ENCODE peak calls at places on chromosome 4, in five cellular contexts. One of them, this sample, is unnamed.
A peak's percentile ranks its signal among the peaks of the same experiment; 100 is the strongest.

GRCh38 chr4:71266090-71266794 is 72.6 kb upstream of the SLC4A4 start:
- DNase-seq in GM23248: peak; percentile 91
- DNase-seq in PC-3: peak; percentile 10
- DNase-seq in neural progenitor cell: no peak
- DNase-seq in GM23338: no peak
- DNase-seq in this sample: no peak

GRCh38 chr4:70712150-70712549 is 9.6 kb upstream of the RUFY3 start:
- DNase-seq in neural progenitor cell: no peak
- DNase-seq in GM23248: peak; percentile 41
- DNase-seq in GM23338: no peak
- DNase-seq in PC-3: no peak
- DNase-seq in this sample: no peak

GRCh38 chr4:80619070-80619674 is 283.6 kb downstream of the CFAP299 start:
- DNase-seq in GM23248: peak; percentile 22
- DNase-seq in PC-3: peak; percentile 49
- DNase-seq in neural progenitor cell: peak; percentile 36
- DNase-seq in GM23338: peak; percentile 35
- DNase-seq in this sample: peak; percentile 31

GRCh38 chr4:109302366-109303140 is at the start of gene COL25A1:
- DNase-seq in GM23248: peak; percentile 53
- DNase-seq in neural progenitor cell: peak; percentile 95
- DNase-seq in PC-3: no peak
- DNase-seq in GM23338: peak; percentile 96
- DNase-seq in this sample: peak; percentile 78

GRCh38 chr4:24174622-24175021 is 284.8 kb upstream of the PPARGC1A start:
- DNase-seq in neural progenitor cell: no peak
- DNase-seq in GM23338: no peak
- DNase-seq in PC-3: no peak
- DNase-seq in GM23248: peak; percentile 33
- DNase-seq in this sample: no peak

GRCh38 chr4:6453688-6453990 is 18.8 kb downstream of the PPP2R2C start:
- DNase-seq in neural progenitor cell: no peak
- DNase-seq in PC-3: no peak
- DNase-seq in GM23248: no peak
- DNase-seq in GM23338: no peak
- DNase-seq in this sample: no peak

GRCh38 chr4:52244773-52245360 is 193.8 kb downstream of the SPATA18 start:
- DNase-seq in neural progenitor cell: no peak
- DNase-seq in GM23338: no peak
- DNase-seq in GM23248: no peak
- DNase-seq in PC-3: peak; percentile 39
- DNase-seq in this sample: no peak

GRCh38 chr4:122854860-122855259 is 28.2 kb downstream of the FGF2 start:
- DNase-seq in GM23338: no peak
- DNase-seq in GM23248: no peak
- DNase-seq in neural progenitor cell: peak; percentile 17
- DNase-seq in PC-3: no peak
- DNase-seq in this sample: no peak

GRCh38 chr4:144787365-144788263 is 141.7 kb downstream of the HHIP start:
- DNase-seq in neural progenitor cell: peak; percentile 68
- DNase-seq in GM23338: peak; percentile 76
- DNase-seq in PC-3: peak; percentile 62
- DNase-seq in GM23248: peak; percentile 51
- DNase-seq in this sample: peak; percentile 60

GRCh38 chr4:98446499-98447375 is 185.6 kb downstream of the RAP1GDS1 start:
- DNase-seq in neural progenitor cell: no peak
- DNase-seq in GM23338: no peak
- DNase-seq in GM23248: peak; percentile 63
- DNase-seq in PC-3: no peak
- DNase-seq in this sample: peak; percentile 10

GRCh38 chr4:121252224-121252806 is 88.2 kb upstream of the TNIP3 start:
- DNase-seq in GM23248: peak; percentile 76
- DNase-seq in PC-3: peak; percentile 75
- DNase-seq in GM23338: peak; percentile 88
- DNase-seq in neural progenitor cell: peak; percentile 88
- DNase-seq in this sample: peak; percentile 61

GRCh38 chr4:71860643-71861042 is 76.8 kb upstream of the GC start:
- DNase-seq in neural progenitor cell: peak; percentile 46
- DNase-seq in PC-3: peak; percentile 48
- DNase-seq in GM23248: no peak
- DNase-seq in GM23338: peak; percentile 90
- DNase-seq in this sample: no peak

GRCh38 chr4:101337688-101338087 is 9.6 kb downstream of the PPP3CA start:
- DNase-seq in GM23338: no peak
- DNase-seq in PC-3: peak; percentile 48
- DNase-seq in neural progenitor cell: no peak
- DNase-seq in GM23248: peak; percentile 77
- DNase-seq in this sample: no peak

GRCh38 chr4:120555058-120555457 is 367.5 kb downstream of the PRDM5 start:
- DNase-seq in GM23248: no peak
- DNase-seq in PC-3: no peak
- DNase-seq in GM23338: no peak
- DNase-seq in neural progenitor cell: no peak
- DNase-seq in this sample: no peak

GRCh38 chr4:25783943-25784342 is 78.8 kb downstream of the SEL1L3 start:
- DNase-seq in GM23248: no peak
- DNase-seq in GM23338: no peak
- DNase-seq in PC-3: no peak
- DNase-seq in neural progenitor cell: no peak
- DNase-seq in this sample: no peak

GRCh38 chr4:110357521-110357920 is 118.4 kb upstream of the ENPEP start:
- DNase-seq in neural progenitor cell: no peak
- DNase-seq in GM23338: no peak
- DNase-seq in GM23248: no peak
- DNase-seq in PC-3: peak; percentile 50
- DNase-seq in this sample: no peak

GRCh38 chr4:16508968-16509367 is 282.7 kb upstream of the TAPT1 start:
- DNase-seq in PC-3: peak; percentile 42
- DNase-seq in GM23248: peak; percentile 22
- DNase-seq in GM23338: peak; percentile 67
- DNase-seq in neural progenitor cell: no peak
- DNase-seq in this sample: no peak

GRCh38 chr4:84578540-84579409 is 4.2 kb upstream of the CDS1 start:
- DNase-seq in neural progenitor cell: peak; percentile 50
- DNase-seq in GM23338: peak; percentile 79
- DNase-seq in GM23248: peak; percentile 65
- DNase-seq in PC-3: peak; percentile 58
- DNase-seq in this sample: peak; percentile 41

GRCh38 chr4:52982246-52982950 is 120.3 kb downstream of the RASL11B start:
- DNase-seq in neural progenitor cell: peak; percentile 47
- DNase-seq in GM23248: peak; percentile 70
- DNase-seq in GM23338: peak; percentile 66
- DNase-seq in PC-3: peak; percentile 66
- DNase-seq in this sample: no peak

GRCh38 chr4:103303011-103303410 is 104.9 kb upstream of the CENPE start:
- DNase-seq in neural progenitor cell: no peak
- DNase-seq in PC-3: peak; percentile 22
- DNase-seq in GM23338: peak; percentile 17
- DNase-seq in GM23248: no peak
- DNase-seq in this sample: no peak

GRCh38 chr4:139188648-139189416 is 11.8 kb upstream of the ELF2 start:
- DNase-seq in PC-3: no peak
- DNase-seq in GM23248: no peak
- DNase-seq in GM23338: no peak
- DNase-seq in neural progenitor cell: no peak
- DNase-seq in this sample: no peak

GRCh38 chr4:73189274-73189810 is 69.3 kb downstream of the ANKRD17 start:
- DNase-seq in GM23248: no peak
- DNase-seq in GM23338: no peak
- DNase-seq in PC-3: no peak
- DNase-seq in neural progenitor cell: no peak
- DNase-seq in this sample: no peak

GRCh38 chr4:118762753-118763477 is 73.0 kb downstream of the SEC24D start:
- DNase-seq in GM23248: peak; percentile 42
- DNase-seq in GM23338: no peak
- DNase-seq in PC-3: no peak
- DNase-seq in neural progenitor cell: no peak
- DNase-seq in this sample: no peak
- H3F3A ChIP-seq in GM23248: peaks cover 55% of the 10 kb centered on the region
- H3F3A ChIP-seq in GM23338: no peaks in the 10 kb centered on the region
- H3F3A ChIP-seq in PC-3: peaks cover 5% of the 10 kb centered on the region
- H3F3A ChIP-seq in neural progenitor cell: no peaks in the 10 kb centered on the region
- H3F3A ChIP-seq in this sample: peaks cover 28% of the 10 kb centered on the region

GRCh38 chr4:37889849-37890500 is 909 bp upstream of the TBC1D1 start:
- DNase-seq in GM23338: peak; percentile 62
- DNase-seq in neural progenitor cell: peak; percentile 31
- DNase-seq in PC-3: no peak
- DNase-seq in GM23248: peak; percentile 13
- DNase-seq in this sample: no peak
- TF ChIP-seq EZH2 in GM23338: peak; percentile 83
- TF ChIP-seq EZH2 in neural progenitor cell: peak; percentile 90
- TF ChIP-seq EZH2 in PC-3: no peak
- TF ChIP-seq EZH2 in GM23248: peak; percentile 4
- TF ChIP-seq EZH2 in this sample: no peak

GRCh38 chr4:169773889-169774288 is 16.1 kb upstream of the HPF1 start:
- DNase-seq in GM23248: no peak
- DNase-seq in GM23338: no peak
- DNase-seq in PC-3: no peak
- DNase-seq in neural progenitor cell: no peak
- DNase-seq in this sample: no peak
- TF ChIP-seq EZH2phosphoT487 in GM23248: no peak
- TF ChIP-seq EZH2phosphoT487 in GM23338: no peak
- TF ChIP-seq EZH2phosphoT487 in PC-3: no peak
- TF ChIP-seq EZH2phosphoT487 in neural progenitor cell: no peak
- TF ChIP-seq EZH2phosphoT487 in this sample: no peak

DNA sequence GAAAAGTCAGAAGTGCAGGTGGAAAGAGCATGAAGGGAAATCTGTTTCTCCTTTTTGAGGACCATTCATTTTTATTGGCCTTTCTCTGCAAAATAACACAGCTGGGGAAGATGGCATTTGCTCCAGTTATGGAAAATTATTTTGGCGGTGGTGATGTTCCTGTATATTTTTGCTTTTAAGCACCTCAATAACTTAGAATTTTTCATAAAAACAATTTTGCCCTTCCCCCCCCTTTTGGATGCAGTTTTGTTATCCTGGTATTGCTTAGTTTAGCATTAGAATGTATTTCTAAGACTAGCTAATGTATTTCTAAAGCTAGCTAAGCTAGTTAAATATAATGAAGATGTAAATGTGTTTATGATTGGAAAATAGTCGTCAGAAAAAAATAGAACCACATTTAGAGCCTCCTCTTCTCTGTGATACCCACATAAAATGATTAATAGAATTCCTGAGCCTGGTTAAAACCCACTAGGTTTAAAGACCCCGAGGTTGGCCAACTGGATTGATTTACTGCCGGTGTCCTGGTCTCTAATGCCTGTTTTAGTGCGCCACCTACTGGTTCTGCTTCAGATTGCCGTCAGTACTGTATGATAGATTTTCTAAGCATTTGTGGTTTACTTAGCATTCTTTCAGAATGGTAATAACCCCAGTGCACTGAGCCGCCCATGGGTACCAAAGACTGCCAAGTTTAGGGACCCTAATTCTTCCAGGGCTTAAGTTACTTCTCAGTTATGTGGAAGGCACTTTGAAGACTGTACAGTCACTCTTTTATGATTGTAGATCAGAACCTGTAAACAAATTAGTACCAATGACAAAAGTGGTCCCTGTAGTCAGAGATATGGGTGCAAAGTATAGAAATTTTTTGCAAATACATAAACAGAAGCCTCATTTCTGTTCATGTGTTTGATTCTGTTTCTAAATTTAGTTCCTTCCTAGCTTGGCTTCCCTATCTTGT is 11.4 kb downstream of the KLF3 start:
- DNase-seq in neural progenitor cell: peak; percentile 90
- DNase-seq in GM23338: peak; percentile 94
- DNase-seq in GM23248: peak; percentile 80
- DNase-seq in PC-3: peak; percentile 87
- DNase-seq in this sample: peak; percentile 87
- H3F3A ChIP-seq in neural progenitor cell: peaks cover 45% of the 10 kb centered on the region
- H3F3A ChIP-seq in GM23338: no peaks in the 10 kb centered on the region
- H3F3A ChIP-seq in GM23248: peaks cover 49% of the 10 kb centered on the region
- H3F3A ChIP-seq in PC-3: no peaks in the 10 kb centered on the region
- H3F3A ChIP-seq in this sample: peaks cover 40% of the 10 kb centered on the region

DNA sequence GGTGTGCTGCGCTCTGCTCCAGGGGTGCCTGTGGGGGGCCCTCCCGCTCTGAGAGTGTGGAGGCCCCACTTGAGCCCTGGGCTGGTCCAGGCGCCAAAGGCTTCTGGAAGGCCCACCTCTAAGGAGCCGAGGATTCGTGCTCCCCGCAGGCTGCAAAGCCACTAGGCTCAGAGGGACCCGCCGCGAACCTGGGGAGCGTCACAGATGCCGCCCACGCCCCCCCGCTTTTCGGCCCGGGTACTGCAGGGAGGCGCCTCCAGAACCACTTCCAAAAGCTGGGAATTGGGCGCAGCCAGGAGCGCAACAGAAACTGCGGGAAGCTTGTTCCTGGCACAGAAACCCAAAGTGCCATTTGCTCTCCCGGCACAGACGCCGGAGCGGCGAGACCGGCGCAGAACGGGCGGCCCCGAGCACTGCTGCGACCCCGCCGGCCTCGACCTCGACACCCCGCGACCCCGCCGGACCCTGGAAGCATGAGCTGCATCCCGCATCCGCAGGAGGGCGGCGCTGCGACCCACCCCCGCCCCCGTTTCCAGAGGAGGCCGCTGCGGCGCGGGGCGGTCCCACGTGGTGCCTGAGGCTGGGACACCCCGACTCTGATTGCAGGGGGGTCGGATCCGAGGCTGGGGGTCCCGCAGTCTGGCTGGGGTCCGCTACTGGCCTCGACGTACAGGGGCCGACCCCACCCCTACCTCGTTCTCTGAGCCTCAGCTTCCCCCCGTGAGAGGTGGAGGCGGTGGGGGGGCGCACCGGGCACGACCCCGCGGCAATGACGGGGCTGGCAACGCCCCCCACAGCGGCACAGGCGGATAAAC is 30.8 kb downstream of the CPLX1 start:
- DNase-seq in PC-3: no peak
- DNase-seq in GM23338: peak; percentile 62
- DNase-seq in GM23248: peak; percentile 19
- DNase-seq in neural progenitor cell: peak; percentile 55
- DNase-seq in this sample: no peak
- TF ChIP-seq EZH2 in PC-3: peak; percentile 26
- TF ChIP-seq EZH2 in GM23338: no peak
- TF ChIP-seq EZH2 in GM23248: peak; percentile 88
- TF ChIP-seq EZH2 in neural progenitor cell: peak; percentile 77
- TF ChIP-seq EZH2 in this sample: no peak

GRCh38 chr4:186602978-186603377 is 47.6 kb upstream of the MTNR1A start:
- DNase-seq in GM23338: no peak
- DNase-seq in PC-3: no peak
- DNase-seq in neural progenitor cell: no peak
- DNase-seq in GM23248: no peak
- DNase-seq in this sample: no peak

GRCh38 chr4:186605261-186605865 is 50.0 kb upstream of the MTNR1A start:
- DNase-seq in GM23338: no peak
- DNase-seq in PC-3: no peak
- DNase-seq in neural progenitor cell: no peak
- DNase-seq in GM23248: no peak
- DNase-seq in this sample: no peak

GRCh38 chr4:186607490-186607889 is 52.1 kb upstream of the MTNR1A start:
- DNase-seq in GM23248: no peak
- DNase-seq in GM23338: no peak
- DNase-seq in PC-3: no peak
- DNase-seq in neural progenitor cell: no peak
- DNase-seq in this sample: no peak

GRCh38 chr4:186606593-186606992 is 51.2 kb upstream of the MTNR1A start:
- DNase-seq in GM23248: no peak
- DNase-seq in GM23338: no peak
- DNase-seq in PC-3: peak; percentile 3
- DNase-seq in neural progenitor cell: peak; percentile 33
- DNase-seq in this sample: no peak

GRCh38 chr4:186604124-186604627 is 48.8 kb upstream of the MTNR1A start:
- DNase-seq in PC-3: peak; percentile 30
- DNase-seq in neural progenitor cell: no peak
- DNase-seq in GM23248: no peak
- DNase-seq in GM23338: no peak
- DNase-seq in this sample: no peak
- TF ChIP-seq EZH2phosphoT487 in PC-3: no peak
- TF ChIP-seq EZH2phosphoT487 in neural progenitor cell: no peak
- TF ChIP-seq EZH2phosphoT487 in GM23248: no peak
- TF ChIP-seq EZH2phosphoT487 in GM23338: no peak
- TF ChIP-seq EZH2phosphoT487 in this sample: no peak